ENCODE peak calls at places on chromosomes 7 and 10, in eight cellular contexts. F is fibroblast of lung; C is naive thymus-derived CD4-positive, alpha-beta T cell; L is colonic mucosa; W is suprapubic skin; T is CD8-positive, alpha-beta T cell; E is lower lobe of right lung; Z is adrenal gland. H is an unnamed sample.

GRCh38 chr10:70430489-70431445 is 10.7 kb downstream of the NODAL start:
- DNase-seq in F (peak; percentile 99), C (no peak), L (peak; percentile 55), W (no peak), T (no peak), E (no peak), Z (peak; percentile 31), H (peak; percentile 89)

GRCh38 chr7:43522406-43523156 is 60.3 kb upstream of the STK17A start:
- DNase-seq in F (no peak), C (no peak), L (no peak), W (no peak), T (no peak), E (no peak), Z (no peak), H (no peak)

GRCh38 chr10:68333905-68334431 is 1.2 kb upstream of the PBLD start:
- DNase-seq in F (no peak), C (no peak), L (no peak), W (no peak), T (no peak), E (no peak), Z (no peak), H (no peak)

GRCh38 chr10:95456486-95456885 is 104.7 kb downstream of the SORBS1 start:
- DNase-seq in F (no peak), C (no peak), L (no peak), W (no peak), T (no peak), E (no peak), Z (no peak), H (peak; percentile 47)

GRCh38 chr10:91743460-91743859 is 54.8 kb upstream of the TNKS2 start:
- DNase-seq in F (no peak), C (no peak), L (no peak), W (no peak), T (no peak), E (no peak), Z (no peak), H (no peak)

GRCh38 chr10:26336979-26337378 is 101.2 kb upstream of the APBB1IP start:
- DNase-seq in F (no peak), C (no peak), L (no peak), W (no peak), T (no peak), E (no peak), Z (no peak), H (no peak)

GRCh38 chr10:15684768-15685167 is 35.0 kb downstream of the ITGA8 start:
- DNase-seq in F (no peak), C (no peak), L (no peak), W (no peak), T (no peak), E (no peak), Z (no peak), H (no peak)

GRCh38 chr7:155793720-155794119 is 18.5 kb downstream of the SHH start:
- DNase-seq in F (no peak), C (no peak), L (no peak), W (no peak), T (no peak), E (no peak), Z (no peak), H (no peak)

GRCh38 chr7:121872831-121873764 is at the start of gene PTPRZ1:
- DNase-seq in F (peak; percentile 12), C (no peak), L (peak; percentile 21), W (no peak), T (no peak), E (peak; percentile 36), Z (peak; percentile 21), H (no peak)

GRCh38 chr7:2757904-2758672 is 70.1 kb downstream of the AMZ1 start:
- DNase-seq in F (peak; percentile 99), C (no peak), L (peak; percentile 45), W (no peak), T (peak; percentile 47), E (no peak), Z (peak; percentile 64), H (peak; percentile 79)

GRCh38 chr7:35736725-35737124 is 41.8 kb upstream of the HERPUD2 start:
- DNase-seq in F (no peak), C (no peak), L (no peak), W (no peak), T (no peak), E (no peak), Z (no peak), H (no peak)

GRCh38 chr7:27482219-27482618 is 180.5 kb downstream of the HIBADH start:
- DNase-seq in F (no peak), C (no peak), L (no peak), W (no peak), T (no peak), E (no peak), Z (no peak), H (no peak)

GRCh38 chr7:141074162-141074989 is 512 bp downstream of the TMEM178B start:
- DNase-seq in F (peak; percentile 9), C (peak; percentile 5), L (no peak), W (no peak), T (no peak), E (no peak), Z (peak; percentile 37), H (no peak)

GRCh38 chr10:117431160-117431559 is 55.9 kb upstream of the PDZD8 start:
- DNase-seq in F (no peak), C (no peak), L (no peak), W (no peak), T (no peak), E (no peak), Z (no peak), H (no peak)

GRCh38 chr7:112192236-112193154 is 13.7 kb downstream of the DOCK4 start:
- DNase-seq in F (peak; percentile 64), C (no peak), L (no peak), W (no peak), T (no peak), E (no peak), Z (no peak), H (no peak)

GRCh38 chr7:84364708-84365107 is 170.1 kb upstream of the SEMA3A start:
- DNase-seq in F (peak; percentile 28), C (no peak), L (no peak), W (no peak), T (no peak), E (no peak), Z (no peak), H (no peak)

GRCh38 chr7:41691286-41691966 is 11.5 kb downstream of the INHBA start:
- DNase-seq in F (no peak), C (no peak), L (no peak), W (no peak), T (no peak), E (no peak), Z (no peak), H (no peak)

GRCh38 chr7:41319601-41320000 is 383.3 kb downstream of the INHBA start:
- DNase-seq in F (no peak), C (no peak), L (no peak), W (no peak), T (no peak), E (no peak), Z (no peak), H (no peak)

GRCh38 chr7:136998495-136998894 is 130.0 kb downstream of the CHRM2 start:
- DNase-seq in F (peak; percentile 32), C (no peak), L (no peak), W (no peak), T (no peak), E (no peak), Z (no peak), H (no peak)

GRCh38 chr10:73873843-73874215 is 526 bp downstream of the CAMK2G start:
- DNase-seq in F (no peak), C (peak; percentile 21), L (no peak), W (no peak), T (peak; percentile 18), E (no peak), Z (peak; percentile 39), H (no peak)

GRCh38 chr7:66356277-66356721 is 151.2 kb downstream of the TPST1 start:
- DNase-seq in F (peak; percentile 71), C (no peak), L (peak; percentile 34), W (no peak), T (no peak), E (no peak), Z (no peak), H (no peak)

DNA sequence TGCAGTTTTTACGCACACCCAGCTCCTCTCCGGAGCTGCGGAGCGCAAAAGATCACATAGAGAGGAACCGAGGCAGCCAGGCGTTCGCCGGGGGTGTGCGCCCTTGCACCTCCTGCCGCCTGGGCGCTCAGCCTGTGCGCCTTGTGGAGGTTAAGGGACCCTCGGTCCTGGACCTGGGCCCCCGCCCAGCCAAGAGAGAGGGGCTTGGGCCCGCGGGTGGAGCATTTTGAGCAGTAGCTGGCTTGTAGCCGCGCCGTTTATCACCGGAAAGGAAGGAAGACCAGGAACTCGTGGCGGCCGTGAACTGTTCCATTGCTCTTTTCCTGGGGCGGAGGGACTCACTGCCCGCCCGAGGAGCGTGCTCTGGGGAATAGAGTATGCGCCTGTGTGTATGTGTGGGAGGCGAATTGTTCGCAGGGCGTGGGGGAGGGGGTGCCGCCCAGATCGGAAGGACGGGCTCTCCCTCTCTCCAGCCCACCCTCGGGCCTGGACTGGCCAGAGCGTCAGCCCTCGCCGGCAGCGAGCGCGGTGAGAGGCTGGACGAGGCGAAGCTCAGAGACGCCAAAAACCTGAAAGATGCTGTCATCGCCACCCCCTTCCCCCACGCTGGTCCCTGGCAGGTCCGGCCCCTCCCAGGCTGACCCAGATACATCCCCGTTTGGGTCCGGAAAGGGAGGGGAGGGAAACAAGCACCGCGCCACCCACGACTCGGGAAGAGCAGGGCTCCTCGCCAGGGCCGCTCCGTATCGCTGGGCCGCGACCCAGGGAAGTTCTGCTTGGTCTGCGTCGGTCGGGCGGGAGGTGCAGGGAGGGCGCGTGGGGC is 1.2 kb upstream of the WNT2 start:
- DNase-seq in F (peak; percentile 40), C (no peak), L (no peak), W (peak; percentile 80), T (no peak), E (peak; percentile 56), Z (no peak), H (no peak)
- H3K4me3 ChIP-seq in F (peak overlapping the region; percentile 57), C (no peak overlapping the region), L (peak overlapping the region; percentile 13), W (peak overlapping the region; percentile 52), T (no peak overlapping the region), E (peak overlapping the region; percentile 53), Z (no peak overlapping the region), H (peak overlapping the region; percentile 78)

DNA sequence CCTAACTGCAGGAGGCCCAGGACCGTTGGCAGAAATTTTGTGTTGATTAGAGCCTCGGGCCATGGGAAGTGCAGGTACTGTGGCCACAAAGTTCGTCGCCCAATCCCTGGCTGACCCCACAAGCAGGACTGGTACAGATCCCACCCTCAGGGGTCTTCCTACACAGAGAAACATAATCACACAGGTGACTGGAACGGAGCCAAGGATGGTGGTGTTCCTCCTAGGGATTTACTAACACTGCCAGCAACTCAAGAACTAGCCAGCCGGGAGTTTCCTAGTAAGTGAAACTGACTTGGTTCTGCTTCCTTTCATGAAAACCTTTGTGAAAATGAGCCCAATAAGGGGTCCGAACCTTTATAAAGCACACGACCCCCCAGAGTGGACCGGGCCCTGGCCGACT is 5.7 kb downstream of the CUX1 start:
- DNase-seq in F (no peak), C (no peak), L (no peak), W (no peak), T (no peak), E (no peak), Z (no peak), H (no peak)
- H3K27ac ChIP-seq in F (no peak overlapping the region), C (no peak overlapping the region), L (no peak overlapping the region), W (no peak overlapping the region), T (no peak overlapping the region), E (peak overlapping the region; percentile 46), Z (no peak overlapping the region), H (no peak overlapping the region)

GRCh38 chr7:55573526-55573925 is 1.2 kb upstream of the VOPP1 start:
- DNase-seq in F (peak; percentile 17), C (no peak), L (no peak), W (no peak), T (no peak), E (no peak), Z (no peak), H (no peak)
- H3K4me3 ChIP-seq in F (peak overlapping the region; percentile 73), C (peak overlapping the region; percentile 87), L (no peak overlapping the region), W (peak overlapping the region; percentile 98), T (no peak overlapping the region), E (no peak overlapping the region), Z (no peak overlapping the region), H (peak overlapping the region; percentile 84)

GRCh38 chr10:97428572-97428981 is 2.6 kb downstream of the PGAM1 start:
- DNase-seq in F (no peak), C (no peak), L (no peak), W (no peak), T (no peak), E (no peak), Z (no peak), H (no peak)
- H3K27ac ChIP-seq in F (peak overlapping the region; percentile 66), C (peak overlapping the region; percentile 81), L (peak overlapping the region; percentile 94), W (peak overlapping the region; percentile 95), T (no peak overlapping the region), E (peak overlapping the region; percentile 85), Z (no peak overlapping the region), H (no peak overlapping the region)